ENCODE peak calls at places on chromosome 10, in five cellular contexts. I, B, A, H and N are unnamed samples.

GRCh38 chr10:97069576-97070362 is 116.0 kb downstream of the SLIT1 start:
- DNase-seq in I (no peak), B (no peak), A (no peak), H (no peak), N (no peak)

GRCh38 chr10:114304566-114305421 is 65.7 kb downstream of the VWA2 start:
- DNase-seq in I (peak), B (peak), A (peak), H (no peak), N (no peak)

GRCh38 chr10:133379152-133379800 is at the start of gene PAOX:
- DNase-seq in I (no peak), B (peak), A (peak), H (no peak), N (no peak)

GRCh38 chr10:23435378-23435777 is 3.5 kb upstream of the OTUD1 start:
- DNase-seq in I (no peak), B (no peak), A (no peak), H (no peak), N (no peak)

GRCh38 chr10:61992683-61993629 is 91.5 kb downstream of the ARID5B start:
- DNase-seq in I (peak), B (no peak), A (no peak), H (peak), N (peak)

GRCh38 chr10:13787015-13787421 is 200.3 kb downstream of the PRPF18 start:
- DNase-seq in I (no peak), B (no peak), A (peak), H (no peak), N (no peak)

GRCh38 chr10:116246263-116246662 is 26.7 kb downstream of the GFRA1 start:
- DNase-seq in I (no peak), B (no peak), A (no peak), H (no peak), N (no peak)

GRCh38 chr10:85858776-85859515 is 507.6 kb downstream of the GRID1 start:
- DNase-seq in I (no peak), B (no peak), A (no peak), H (no peak), N (no peak)

GRCh38 chr10:74896788-74897527 is 70.6 kb downstream of the KAT6B start:
- DNase-seq in I (peak), B (no peak), A (no peak), H (no peak), N (no peak)

GRCh38 chr10:126058507-126058906 is 162.1 kb downstream of the FANK1 start:
- DNase-seq in I (no peak), B (no peak), A (no peak), H (no peak), N (no peak)

GRCh38 chr10:22712246-22712958 is 2.0 kb downstream of the PIP4K2A start:
- DNase-seq in I (no peak), B (no peak), A (no peak), H (no peak), N (no peak)

GRCh38 chr10:94397549-94398370 is 4.6 kb upstream of the TBC1D12 start:
- DNase-seq in I (no peak), B (no peak), A (no peak), H (no peak), N (no peak)

GRCh38 chr10:14062528-14063260 is 268.0 kb downstream of the FRMD4A start:
- DNase-seq in I (no peak), B (no peak), A (no peak), H (no peak), N (peak)

GRCh38 chr10:11264481-11265044 is 246.9 kb downstream of the CELF2 start:
- DNase-seq in I (no peak), B (no peak), A (no peak), H (no peak), N (no peak)

GRCh38 chr10:11822809-11823121 is 391 bp upstream of the PROSER2 start:
- DNase-seq in I (no peak), B (no peak), A (no peak), H (no peak), N (no peak)

GRCh38 chr10:852386-852785 is 79.1 kb downstream of the LARP4B start:
- DNase-seq in I (no peak), B (no peak), A (no peak), H (no peak), N (no peak)

GRCh38 chr10:85012305-85012704 is 683.9 kb downstream of the CCSER2 start:
- DNase-seq in I (no peak), B (no peak), A (no peak), H (no peak), N (no peak)

GRCh38 chr10:45466784-45467183 is 92.8 kb downstream of the ALOX5 start:
- DNase-seq in I (no peak), B (no peak), A (no peak), H (no peak), N (no peak)

GRCh38 chr10:8193546-8193945 is 139.1 kb downstream of the GATA3 start:
- DNase-seq in I (no peak), B (no peak), A (no peak), H (no peak), N (no peak)

GRCh38 chr10:61805091-61805490 is 96.4 kb upstream of the ARID5B start:
- DNase-seq in I (no peak), B (no peak), A (no peak), H (no peak), N (no peak)

GRCh38 chr10:12938271-12938670 is 63.2 kb downstream of the CCDC3 start:
- DNase-seq in I (no peak), B (no peak), A (no peak), H (no peak), N (no peak)

GRCh38 chr10:88946200-88946599 is 6.4 kb downstream of the ACTA2 start:
- DNase-seq in I (no peak), B (no peak), A (no peak), H (no peak), N (no peak)